ENCODE peak calls at places on chromosomes 7 and 10, in six cellular contexts. One of them, this sample, is unnamed. For H3K4me1, the result is how much of the 10 kb centered on the place peaks cover.

GRCh38 chr10:125633517-125633999 is 49.4 kb downstream of the TEX36 start:
- DNase-seq in OCI-LY7: no peak
- DNase-seq in PC-9: peak
- DNase-seq in left ventricle myocardium inferior: no peak
- DNase-seq in astrocyte: peak
- DNase-seq in endodermal cell: no peak
- DNase-seq in this sample: no peak

GRCh38 chr7:32905175-32905662 is 13.7 kb upstream of the KBTBD2 start:
- DNase-seq in astrocyte: peak
- DNase-seq in left ventricle myocardium inferior: no peak
- DNase-seq in OCI-LY7: no peak
- DNase-seq in endodermal cell: peak
- DNase-seq in PC-9: peak
- DNase-seq in this sample: peak

GRCh38 chr10:6578221-6579192 is 1.6 kb downstream of the PRKCQ start:
- DNase-seq in PC-9: no peak
- DNase-seq in endodermal cell: peak
- DNase-seq in left ventricle myocardium inferior: no peak
- DNase-seq in OCI-LY7: peak
- DNase-seq in astrocyte: no peak
- DNase-seq in this sample: no peak

GRCh38 chr7:16724344-16724743 is 29.2 kb upstream of the TSPAN13 start:
- DNase-seq in OCI-LY7: no peak
- DNase-seq in endodermal cell: no peak
- DNase-seq in PC-9: no peak
- DNase-seq in astrocyte: no peak
- DNase-seq in left ventricle myocardium inferior: no peak
- DNase-seq in this sample: no peak

GRCh38 chr7:157011333-157012112 is 1.1 kb upstream of the MNX1 start:
- DNase-seq in OCI-LY7: peak
- DNase-seq in left ventricle myocardium inferior: no peak
- DNase-seq in PC-9: no peak
- DNase-seq in astrocyte: no peak
- DNase-seq in endodermal cell: peak
- DNase-seq in this sample: peak

GRCh38 chr7:89837515-89837914 is 316.8 kb upstream of the STEAP1 start:
- DNase-seq in astrocyte: peak
- DNase-seq in PC-9: no peak
- DNase-seq in endodermal cell: no peak
- DNase-seq in OCI-LY7: no peak
- DNase-seq in left ventricle myocardium inferior: no peak
- DNase-seq in this sample: no peak

GRCh38 chr7:118052330-118052729 is 131.6 kb upstream of the LSM8 start:
- DNase-seq in PC-9: no peak
- DNase-seq in endodermal cell: no peak
- DNase-seq in OCI-LY7: no peak
- DNase-seq in left ventricle myocardium inferior: no peak
- DNase-seq in astrocyte: no peak
- DNase-seq in this sample: no peak

GRCh38 chr7:69635572-69636190 is 37.4 kb downstream of the AUTS2 start:
- DNase-seq in endodermal cell: no peak
- DNase-seq in PC-9: no peak
- DNase-seq in OCI-LY7: no peak
- DNase-seq in astrocyte: peak
- DNase-seq in left ventricle myocardium inferior: no peak
- DNase-seq in this sample: no peak

GRCh38 chr10:77533887-77534278 is 103.7 kb downstream of the KCNMA1 start:
- DNase-seq in OCI-LY7: no peak
- DNase-seq in astrocyte: no peak
- DNase-seq in PC-9: no peak
- DNase-seq in endodermal cell: no peak
- DNase-seq in left ventricle myocardium inferior: no peak
- DNase-seq in this sample: no peak

GRCh38 chr7:55099086-55099831 is 80.4 kb downstream of the EGFR start:
- DNase-seq in OCI-LY7: no peak
- DNase-seq in left ventricle myocardium inferior: peak
- DNase-seq in endodermal cell: no peak
- DNase-seq in PC-9: no peak
- DNase-seq in astrocyte: no peak
- DNase-seq in this sample: no peak

GRCh38 chr7:47454066-47454950 is 127.6 kb downstream of the TNS3 start:
- DNase-seq in left ventricle myocardium inferior: no peak
- DNase-seq in endodermal cell: peak
- DNase-seq in OCI-LY7: no peak
- DNase-seq in PC-9: peak
- DNase-seq in astrocyte: no peak
- DNase-seq in this sample: no peak

GRCh38 chr10:21509391-21510217 is 15.9 kb downstream of the SKIDA1 start:
- DNase-seq in OCI-LY7: no peak
- DNase-seq in endodermal cell: peak
- DNase-seq in left ventricle myocardium inferior: no peak
- DNase-seq in astrocyte: no peak
- DNase-seq in PC-9: no peak
- DNase-seq in this sample: no peak

GRCh38 chr10:82609845-82610244 is 734.9 kb downstream of the NRG3 start:
- DNase-seq in OCI-LY7: no peak
- DNase-seq in endodermal cell: peak
- DNase-seq in left ventricle myocardium inferior: no peak
- DNase-seq in PC-9: no peak
- DNase-seq in astrocyte: no peak
- DNase-seq in this sample: no peak

GRCh38 chr10:70866424-70866823 is 21.9 kb downstream of the PCBD1 start:
- DNase-seq in left ventricle myocardium inferior: no peak
- DNase-seq in endodermal cell: no peak
- DNase-seq in PC-9: peak
- DNase-seq in astrocyte: peak
- DNase-seq in OCI-LY7: no peak
- DNase-seq in this sample: no peak

GRCh38 chr10:11535376-11535959 is 76.0 kb downstream of the USP6NL start:
- DNase-seq in endodermal cell: no peak
- DNase-seq in left ventricle myocardium inferior: no peak
- DNase-seq in PC-9: no peak
- DNase-seq in astrocyte: no peak
- DNase-seq in OCI-LY7: peak
- DNase-seq in this sample: no peak

GRCh38 chr7:32048970-32049369 is 21.2 kb downstream of the PDE1C start:
- DNase-seq in OCI-LY7: no peak
- DNase-seq in astrocyte: peak
- DNase-seq in endodermal cell: no peak
- DNase-seq in left ventricle myocardium inferior: no peak
- DNase-seq in PC-9: no peak
- DNase-seq in this sample: no peak

GRCh38 chr10:47034511-47035051 is 123.4 kb downstream of the PTPN20 start:
- DNase-seq in OCI-LY7: no peak
- DNase-seq in PC-9: no peak
- DNase-seq in astrocyte: no peak
- DNase-seq in left ventricle myocardium inferior: no peak
- DNase-seq in endodermal cell: peak
- DNase-seq in this sample: no peak

GRCh38 chr7:44685723-44686122 is 62.9 kb upstream of the ZMIZ2 start:
- DNase-seq in OCI-LY7: no peak
- DNase-seq in left ventricle myocardium inferior: no peak
- DNase-seq in endodermal cell: no peak
- DNase-seq in astrocyte: no peak
- DNase-seq in PC-9: no peak
- DNase-seq in this sample: no peak

GRCh38 chr10:2214035-2214434 is 476.7 kb upstream of the ADARB2 start:
- DNase-seq in left ventricle myocardium inferior: no peak
- DNase-seq in PC-9: no peak
- DNase-seq in astrocyte: peak
- DNase-seq in endodermal cell: no peak
- DNase-seq in OCI-LY7: no peak
- DNase-seq in this sample: no peak

GRCh38 chr10:91880310-91880709 is 29.0 kb downstream of the FGFBP3 start:
- DNase-seq in PC-9: peak
- DNase-seq in OCI-LY7: no peak
- DNase-seq in endodermal cell: peak
- DNase-seq in left ventricle myocardium inferior: no peak
- DNase-seq in astrocyte: no peak
- DNase-seq in this sample: peak

GRCh38 chr10:24324651-24325050 is 115.7 kb downstream of the KIAA1217 start:
- DNase-seq in astrocyte: no peak
- DNase-seq in OCI-LY7: no peak
- DNase-seq in left ventricle myocardium inferior: no peak
- DNase-seq in PC-9: no peak
- DNase-seq in endodermal cell: no peak
- DNase-seq in this sample: no peak

GRCh38 chr7:28984631-28985030 is 26.5 kb upstream of the TRIL start:
- DNase-seq in OCI-LY7: no peak
- DNase-seq in endodermal cell: peak
- DNase-seq in PC-9: peak
- DNase-seq in left ventricle myocardium inferior: peak
- DNase-seq in astrocyte: peak
- DNase-seq in this sample: no peak

DNA sequence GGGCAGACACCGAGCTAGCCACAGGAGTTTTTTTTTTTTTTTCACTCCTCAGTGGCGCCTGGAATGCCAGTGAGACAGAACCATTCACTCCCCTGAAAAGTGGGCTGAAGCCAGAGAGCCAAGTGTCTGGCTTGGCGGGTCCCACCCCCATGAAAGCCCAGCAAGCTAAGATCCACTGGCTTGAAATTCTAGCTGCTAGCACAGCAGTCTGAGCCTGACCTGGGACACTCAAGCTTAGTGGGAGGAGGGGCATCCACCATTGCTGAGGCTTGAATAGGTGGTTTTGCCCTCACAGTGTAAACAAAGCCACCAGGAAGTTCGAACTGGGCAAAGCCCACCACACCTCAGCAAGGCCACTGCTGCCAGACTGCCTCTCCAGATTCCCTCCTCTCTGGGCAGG is 144.5 kb downstream of the LRMDA start:
- DNase-seq in OCI-LY7: no peak
- DNase-seq in PC-9: no peak
- DNase-seq in left ventricle myocardium inferior: no peak
- DNase-seq in astrocyte: no peak
- DNase-seq in endodermal cell: no peak
- DNase-seq in this sample: no peak
- H3K4me3 ChIP-seq in OCI-LY7: no peak
- H3K4me3 ChIP-seq in PC-9: no peak
- H3K4me3 ChIP-seq in left ventricle myocardium inferior: no peak
- H3K4me3 ChIP-seq in astrocyte: no peak
- H3K4me3 ChIP-seq in endodermal cell: no peak
- H3K4me3 ChIP-seq in this sample: no peak

GRCh38 chr10:58641708-58642107 is 129.0 kb downstream of the BICC1 start:
- DNase-seq in PC-9: no peak
- DNase-seq in OCI-LY7: no peak
- DNase-seq in astrocyte: peak
- DNase-seq in left ventricle myocardium inferior: no peak
- DNase-seq in endodermal cell: no peak
- DNase-seq in this sample: no peak

GRCh38 chr10:58644311-58644710 is 131.6 kb downstream of the BICC1 start:
- DNase-seq in endodermal cell: no peak
- DNase-seq in PC-9: no peak
- DNase-seq in astrocyte: no peak
- DNase-seq in OCI-LY7: no peak
- DNase-seq in left ventricle myocardium inferior: no peak
- DNase-seq in this sample: no peak

GRCh38 chr10:58641095-58641531 is 128.4 kb downstream of the BICC1 start:
- DNase-seq in PC-9: no peak
- DNase-seq in astrocyte: peak
- DNase-seq in endodermal cell: no peak
- DNase-seq in left ventricle myocardium inferior: no peak
- DNase-seq in OCI-LY7: no peak
- DNase-seq in this sample: peak

GRCh38 chr10:58643029-58643428 is 130.4 kb downstream of the BICC1 start:
- DNase-seq in endodermal cell: no peak
- DNase-seq in astrocyte: no peak
- DNase-seq in left ventricle myocardium inferior: no peak
- DNase-seq in PC-9: no peak
- DNase-seq in OCI-LY7: no peak
- DNase-seq in this sample: no peak

DNA sequence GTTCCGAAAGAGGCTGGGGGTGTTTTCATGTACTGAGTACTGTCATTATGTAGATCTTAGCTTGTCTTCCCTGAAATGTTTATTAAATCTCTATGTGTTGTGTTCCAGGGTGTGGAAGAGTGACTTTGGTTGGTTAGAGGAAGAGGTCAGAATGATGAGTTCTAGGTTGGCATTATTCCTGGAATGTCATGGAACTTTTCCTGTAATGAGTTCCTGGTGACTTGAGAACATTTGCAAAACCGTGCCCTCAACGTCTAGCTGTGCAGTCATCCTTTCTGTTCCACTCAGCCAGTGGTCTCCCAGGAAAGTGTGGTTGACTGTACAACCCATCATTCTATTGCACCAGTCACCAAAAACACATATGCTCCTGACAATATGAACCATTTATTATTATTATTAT is 129.6 kb downstream of the BICC1 start:
- DNase-seq in PC-9: no peak
- DNase-seq in left ventricle myocardium inferior: no peak
- DNase-seq in endodermal cell: no peak
- DNase-seq in OCI-LY7: no peak
- DNase-seq in astrocyte: peak
- DNase-seq in this sample: no peak
- H3K4me1 ChIP-seq in PC-9: under half
- H3K4me1 ChIP-seq in left ventricle myocardium inferior: under half
- H3K4me1 ChIP-seq in endodermal cell: under half
- H3K4me1 ChIP-seq in OCI-LY7: under half
- H3K4me1 ChIP-seq in astrocyte: under half
- H3K4me1 ChIP-seq in this sample: under half

GRCh38 chr7:131431756-131432155 is 104.1 kb downstream of the MKLN1 start:
- DNase-seq in OCI-LY7: no peak
- DNase-seq in PC-9: no peak
- DNase-seq in astrocyte: no peak
- DNase-seq in left ventricle myocardium inferior: no peak
- DNase-seq in endodermal cell: no peak
- DNase-seq in this sample: no peak
- TF ChIP-seq CTCF in OCI-LY7: no peak
- TF ChIP-seq CTCF in PC-9: no peak
- TF ChIP-seq CTCF in astrocyte: no peak
- TF ChIP-seq CTCF in left ventricle myocardium inferior: no peak
- TF ChIP-seq CTCF in endodermal cell: no peak
- TF ChIP-seq CTCF in this sample: no peak

DNA sequence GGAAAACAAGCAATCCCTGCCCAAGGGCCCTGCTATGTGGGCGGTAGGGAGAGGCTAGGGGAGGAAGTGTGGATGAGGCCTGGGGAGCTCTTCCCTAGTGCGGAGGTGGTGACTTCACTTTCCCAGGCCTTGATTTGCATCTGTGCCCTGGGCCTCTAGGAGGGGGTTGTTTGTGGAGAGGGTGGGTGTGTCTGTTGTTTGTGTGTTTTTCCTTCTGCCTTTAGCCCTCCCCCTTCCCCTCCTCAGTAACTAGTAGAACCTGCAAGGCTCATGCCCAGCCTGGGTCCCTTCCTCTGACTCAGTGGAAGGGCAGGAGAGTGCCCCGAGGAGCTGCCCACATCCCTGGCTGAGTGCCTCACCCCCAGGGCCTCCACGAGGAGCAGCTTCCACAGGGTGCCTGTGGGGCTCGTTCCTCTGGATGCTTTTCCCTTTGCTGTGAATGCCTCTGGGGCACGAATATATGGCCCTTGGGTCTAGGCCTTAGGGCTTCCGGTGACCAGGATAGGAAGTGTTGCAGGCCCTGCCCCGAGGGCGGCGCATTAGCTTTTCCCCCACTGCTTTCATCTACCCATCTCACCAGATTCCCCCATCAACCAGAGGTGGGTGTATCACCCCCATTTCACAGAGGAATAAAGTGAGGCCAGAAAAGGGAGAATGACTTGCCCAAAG is 89.4 kb upstream of the DUSP5 start:
- DNase-seq in OCI-LY7: no peak
- DNase-seq in PC-9: peak
- DNase-seq in endodermal cell: peak
- DNase-seq in left ventricle myocardium inferior: no peak
- DNase-seq in astrocyte: no peak
- DNase-seq in this sample: no peak
- H3K4me3 ChIP-seq in OCI-LY7: no peak
- H3K4me3 ChIP-seq in PC-9: peak
- H3K4me3 ChIP-seq in endodermal cell: no peak
- H3K4me3 ChIP-seq in left ventricle myocardium inferior: no peak
- H3K4me3 ChIP-seq in astrocyte: no peak
- H3K4me3 ChIP-seq in this sample: no peak